ENCODE peak calls at places on chromosomes 11 and 22, in four cellular contexts. H is prostate gland, R is DMS153, T is skeletal muscle cell. I is an unnamed sample.

GRCh38 chr11:69563946-69564780 is 76.8 kb upstream of the CCND1 start:
- DNase-seq in T (no peak), R (no peak), H (no peak), I (no peak)

GRCh38 chr22:19723990-19724827 is 870 bp downstream of the GP1BB start:
- DNase-seq in R (no peak), H (no peak), T (no peak), I (peak)

GRCh38 chr11:67354314-67355022 is 1.1 kb upstream of the POLD4 start:
- DNase-seq in T (peak), H (no peak), R (no peak), I (peak)

GRCh38 chr11:67581469-67581868 is 2.1 kb upstream of the GSTP1 start:
- DNase-seq in T (no peak), R (peak), H (peak), I (no peak)

GRCh38 chr11:79198203-79198897 is 242.5 kb downstream of the TENM4 start:
- DNase-seq in T (no peak), H (no peak), R (no peak), I (no peak)

GRCh38 chr11:68831124-68831523 is 10.6 kb downstream of the CPT1A start:
- DNase-seq in R (no peak), T (no peak), H (no peak), I (no peak)

GRCh38 chr11:4576880-4577279 is 4.7 kb upstream of the OR52I2 start:
- DNase-seq in H (no peak), T (no peak), R (no peak), I (no peak)

GRCh38 chr22:45805413-45805812 is 133.8 kb downstream of the ATXN10 start:
- DNase-seq in R (no peak), T (no peak), H (no peak), I (no peak)

GRCh38 chr11:116294630-116295029 is 478.2 kb downstream of the BUD13 start:
- DNase-seq in H (no peak), R (no peak), T (no peak), I (no peak)

GRCh38 chr11:129743029-129743846 is 72.4 kb upstream of the TMEM45B start:
- DNase-seq in H (no peak), T (no peak), R (no peak), I (no peak)

GRCh38 chr11:11770921-11771484 is 70.8 kb upstream of the USP47 start:
- DNase-seq in R (no peak), H (no peak), T (no peak), I (no peak)

GRCh38 chr11:125129316-125129990 is 18.0 kb upstream of the TMEM218 start:
- DNase-seq in H (no peak), R (no peak), T (no peak), I (no peak)

GRCh38 chr11:69939551-69940245 is 120.5 kb upstream of the FGF3 start:
- DNase-seq in R (no peak), T (no peak), H (no peak), I (no peak)

GRCh38 chr11:93089474-93090102 is 108.2 kb downstream of the SLC36A4 start:
- DNase-seq in T (peak), R (peak), H (no peak), I (peak)

GRCh38 chr11:47980907-47981621 is 705 bp downstream of the PTPRJ start:
- DNase-seq in R (no peak), H (no peak), T (no peak), I (peak)

GRCh38 chr22:20437253-20438065 is at the start of gene SCARF2:
- DNase-seq in H (no peak), T (no peak), R (no peak), I (no peak)

GRCh38 chr11:849951-850776 is 7.5 kb downstream of the TSPAN4 start:
- DNase-seq in R (no peak), H (no peak), T (no peak), I (no peak)

GRCh38 chr11:104060820-104061219 is 24.4 kb downstream of the DDI1 start:
- DNase-seq in H (no peak), R (no peak), T (no peak), I (no peak)

I was measured in NB4.